ENCODE peak calls at places on chromosomes 5 and 9, in eight cellular contexts. One of them, this sample, is unnamed. For H3K4me1, the result is how much of the 10 kb centered on the place peaks cover.

GRCh38 chr5:55991768-55992486 is 2.8 kb downstream of the IL6ST start:
- DNase-seq in right atrium auricular region: no peak
- DNase-seq in A549: no peak
- DNase-seq in K562: no peak
- DNase-seq in ovary: no peak
- DNase-seq in tibial nerve: no peak
- DNase-seq in right cardiac atrium: no peak
- DNase-seq in body of pancreas: no peak
- DNase-seq in this sample: no peak

GRCh38 chr5:34715711-34716110 is 59.6 kb downstream of the RAI14 start:
- DNase-seq in right atrium auricular region: no peak
- DNase-seq in A549: no peak
- DNase-seq in K562: no peak
- DNase-seq in ovary: no peak
- DNase-seq in tibial nerve: no peak
- DNase-seq in right cardiac atrium: no peak
- DNase-seq in body of pancreas: no peak
- DNase-seq in this sample: no peak

GRCh38 chr5:1643651-1644392 is 120.1 kb upstream of the LPCAT1 start:
- DNase-seq in right atrium auricular region: no peak
- DNase-seq in A549: no peak
- DNase-seq in K562: no peak
- DNase-seq in ovary: no peak
- DNase-seq in tibial nerve: no peak
- DNase-seq in right cardiac atrium: no peak
- DNase-seq in body of pancreas: no peak
- DNase-seq in this sample: no peak

GRCh38 chr5:142618125-142618524 is 67.8 kb downstream of the FGF1 start:
- DNase-seq in right atrium auricular region: no peak
- DNase-seq in A549: no peak
- DNase-seq in K562: no peak
- DNase-seq in ovary: no peak
- DNase-seq in tibial nerve: no peak
- DNase-seq in right cardiac atrium: no peak
- DNase-seq in body of pancreas: no peak
- DNase-seq in this sample: no peak

GRCh38 chr5:179616002-179616594 is 7.4 kb downstream of the HNRNPH1 start:
- DNase-seq in right atrium auricular region: no peak
- DNase-seq in A549: no peak
- DNase-seq in K562: peak
- DNase-seq in ovary: no peak
- DNase-seq in tibial nerve: no peak
- DNase-seq in right cardiac atrium: peak
- DNase-seq in body of pancreas: no peak
- DNase-seq in this sample: no peak

GRCh38 chr5:21919417-21920022 is 933.6 kb downstream of the CDH12 start:
- DNase-seq in right atrium auricular region: no peak
- DNase-seq in A549: peak
- DNase-seq in K562: peak
- DNase-seq in ovary: no peak
- DNase-seq in tibial nerve: no peak
- DNase-seq in right cardiac atrium: no peak
- DNase-seq in body of pancreas: no peak
- DNase-seq in this sample: no peak

GRCh38 chr9:13267743-13268142 is 11.7 kb downstream of the MPDZ start:
- DNase-seq in right atrium auricular region: no peak
- DNase-seq in A549: peak
- DNase-seq in K562: peak
- DNase-seq in ovary: no peak
- DNase-seq in tibial nerve: no peak
- DNase-seq in right cardiac atrium: no peak
- DNase-seq in body of pancreas: no peak
- DNase-seq in this sample: no peak

GRCh38 chr9:92986175-92987110 is 39.1 kb downstream of the FGD3 start:
- DNase-seq in right atrium auricular region: no peak
- DNase-seq in A549: peak
- DNase-seq in K562: peak
- DNase-seq in ovary: no peak
- DNase-seq in tibial nerve: peak
- DNase-seq in right cardiac atrium: no peak
- DNase-seq in body of pancreas: no peak
- DNase-seq in this sample: no peak

GRCh38 chr9:15308511-15308910 is 1.5 kb upstream of the TTC39B start:
- DNase-seq in right atrium auricular region: no peak
- DNase-seq in A549: no peak
- DNase-seq in K562: no peak
- DNase-seq in ovary: no peak
- DNase-seq in tibial nerve: no peak
- DNase-seq in right cardiac atrium: no peak
- DNase-seq in body of pancreas: no peak
- DNase-seq in this sample: no peak

GRCh38 chr5:34580983-34581382 is 75.1 kb upstream of the RAI14 start:
- DNase-seq in right atrium auricular region: no peak
- DNase-seq in A549: no peak
- DNase-seq in K562: no peak
- DNase-seq in ovary: no peak
- DNase-seq in tibial nerve: no peak
- DNase-seq in right cardiac atrium: no peak
- DNase-seq in body of pancreas: no peak
- DNase-seq in this sample: no peak

GRCh38 chr5:153352685-153353219 is 137.7 kb upstream of the GRIA1 start:
- DNase-seq in right atrium auricular region: no peak
- DNase-seq in A549: no peak
- DNase-seq in K562: no peak
- DNase-seq in ovary: no peak
- DNase-seq in tibial nerve: no peak
- DNase-seq in right cardiac atrium: no peak
- DNase-seq in body of pancreas: no peak
- DNase-seq in this sample: no peak

DNA sequence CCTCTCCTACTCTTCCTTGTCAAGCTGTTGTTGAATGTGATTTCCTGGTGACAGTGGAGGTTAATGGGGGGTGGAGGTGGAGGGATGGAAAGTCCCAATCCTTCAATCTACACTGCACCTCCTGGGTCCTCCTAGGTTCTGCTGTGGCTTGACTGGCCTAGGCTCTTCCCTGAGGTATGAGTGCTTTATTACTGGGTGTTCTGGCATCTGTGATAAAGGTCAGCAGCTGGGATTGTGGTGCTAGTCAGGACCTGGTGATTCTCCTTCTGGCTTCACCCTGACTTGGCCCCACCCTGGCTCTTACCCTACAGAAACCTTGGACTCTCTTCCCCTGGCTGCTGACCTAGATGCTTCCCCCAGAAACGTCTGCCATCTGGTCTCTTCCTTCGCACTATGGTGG is 194.3 kb downstream of the ARHGEF28 start:
- DNase-seq in right atrium auricular region: no peak
- DNase-seq in A549: no peak
- DNase-seq in K562: no peak
- DNase-seq in ovary: no peak
- DNase-seq in tibial nerve: no peak
- DNase-seq in right cardiac atrium: no peak
- DNase-seq in body of pancreas: no peak
- DNase-seq in this sample: no peak
- H3K27ac ChIP-seq in right atrium auricular region: no peak
- H3K27ac ChIP-seq in A549: peak
- H3K27ac ChIP-seq in K562: no peak
- H3K27ac ChIP-seq in ovary: no peak
- H3K27ac ChIP-seq in tibial nerve: no peak
- H3K27ac ChIP-seq in right cardiac atrium: no peak
- H3K27ac ChIP-seq in body of pancreas: no peak
- H3K27ac ChIP-seq in this sample: peak

GRCh38 chr5:178114325-178115135 is 1.2 kb downstream of the N4BP3 start:
- DNase-seq in right atrium auricular region: no peak
- DNase-seq in A549: no peak
- DNase-seq in K562: no peak
- DNase-seq in ovary: no peak
- DNase-seq in tibial nerve: no peak
- DNase-seq in right cardiac atrium: no peak
- DNase-seq in body of pancreas: peak
- DNase-seq in this sample: peak
- H3K4me3 ChIP-seq in right atrium auricular region: peak
- H3K4me3 ChIP-seq in A549: peak
- H3K4me3 ChIP-seq in K562: peak
- H3K4me3 ChIP-seq in ovary: no peak
- H3K4me3 ChIP-seq in tibial nerve: no peak
- H3K4me3 ChIP-seq in right cardiac atrium: peak
- H3K4me3 ChIP-seq in body of pancreas: no peak
- H3K4me3 ChIP-seq in this sample: peak

DNA sequence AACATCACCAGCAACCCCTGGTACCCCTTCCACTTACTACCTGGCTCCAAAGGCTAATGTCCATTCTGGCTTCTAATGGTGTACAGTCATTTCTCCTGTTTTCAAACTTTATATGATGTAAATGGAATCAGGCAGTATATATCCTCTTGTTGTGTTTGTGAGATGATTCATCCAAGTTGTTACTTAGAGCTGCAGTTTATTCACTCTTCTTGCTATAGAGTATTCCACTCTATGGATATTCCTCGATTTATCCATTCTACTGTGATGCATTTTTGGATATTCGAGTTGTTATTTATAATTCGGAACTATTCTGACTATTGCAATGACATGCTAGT is 32.4 kb downstream of the IRF1 start:
- DNase-seq in right atrium auricular region: no peak
- DNase-seq in A549: no peak
- DNase-seq in K562: no peak
- DNase-seq in ovary: no peak
- DNase-seq in tibial nerve: no peak
- DNase-seq in right cardiac atrium: no peak
- DNase-seq in body of pancreas: no peak
- DNase-seq in this sample: no peak
- H3K4me1 ChIP-seq in right atrium auricular region: under half
- H3K4me1 ChIP-seq in A549: under half
- H3K4me1 ChIP-seq in K562: under half
- H3K4me1 ChIP-seq in ovary: under half
- H3K4me1 ChIP-seq in tibial nerve: half or more
- H3K4me1 ChIP-seq in right cardiac atrium: under half
- H3K4me1 ChIP-seq in body of pancreas: under half
- H3K4me1 ChIP-seq in this sample: under half

DNA sequence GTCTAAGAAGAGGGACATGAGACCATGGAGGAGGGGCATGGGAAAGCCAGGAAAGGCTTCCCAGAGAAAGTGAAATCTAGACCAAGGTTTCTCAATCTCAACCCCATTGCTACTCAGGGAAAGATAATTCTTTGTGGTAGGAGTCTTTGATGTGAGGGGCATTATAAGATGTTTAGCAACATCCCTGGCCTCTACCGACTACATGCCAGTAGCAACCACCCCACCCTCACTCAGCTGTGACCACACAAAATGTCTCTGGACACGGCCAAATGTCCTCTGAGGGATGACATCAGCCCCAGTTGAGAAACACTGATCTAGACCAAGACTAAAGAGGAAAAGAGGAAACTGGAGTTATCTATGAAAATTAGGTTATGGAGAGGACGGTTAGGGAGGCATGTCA is 298.5 kb upstream of the KIF2A start:
- DNase-seq in right atrium auricular region: no peak
- DNase-seq in A549: no peak
- DNase-seq in K562: no peak
- DNase-seq in ovary: no peak
- DNase-seq in tibial nerve: no peak
- DNase-seq in right cardiac atrium: no peak
- DNase-seq in body of pancreas: no peak
- DNase-seq in this sample: no peak
- H3K27ac ChIP-seq in right atrium auricular region: no peak
- H3K27ac ChIP-seq in A549: no peak
- H3K27ac ChIP-seq in K562: no peak
- H3K27ac ChIP-seq in ovary: no peak
- H3K27ac ChIP-seq in tibial nerve: no peak
- H3K27ac ChIP-seq in right cardiac atrium: no peak
- H3K27ac ChIP-seq in body of pancreas: no peak
- H3K27ac ChIP-seq in this sample: no peak

DNA sequence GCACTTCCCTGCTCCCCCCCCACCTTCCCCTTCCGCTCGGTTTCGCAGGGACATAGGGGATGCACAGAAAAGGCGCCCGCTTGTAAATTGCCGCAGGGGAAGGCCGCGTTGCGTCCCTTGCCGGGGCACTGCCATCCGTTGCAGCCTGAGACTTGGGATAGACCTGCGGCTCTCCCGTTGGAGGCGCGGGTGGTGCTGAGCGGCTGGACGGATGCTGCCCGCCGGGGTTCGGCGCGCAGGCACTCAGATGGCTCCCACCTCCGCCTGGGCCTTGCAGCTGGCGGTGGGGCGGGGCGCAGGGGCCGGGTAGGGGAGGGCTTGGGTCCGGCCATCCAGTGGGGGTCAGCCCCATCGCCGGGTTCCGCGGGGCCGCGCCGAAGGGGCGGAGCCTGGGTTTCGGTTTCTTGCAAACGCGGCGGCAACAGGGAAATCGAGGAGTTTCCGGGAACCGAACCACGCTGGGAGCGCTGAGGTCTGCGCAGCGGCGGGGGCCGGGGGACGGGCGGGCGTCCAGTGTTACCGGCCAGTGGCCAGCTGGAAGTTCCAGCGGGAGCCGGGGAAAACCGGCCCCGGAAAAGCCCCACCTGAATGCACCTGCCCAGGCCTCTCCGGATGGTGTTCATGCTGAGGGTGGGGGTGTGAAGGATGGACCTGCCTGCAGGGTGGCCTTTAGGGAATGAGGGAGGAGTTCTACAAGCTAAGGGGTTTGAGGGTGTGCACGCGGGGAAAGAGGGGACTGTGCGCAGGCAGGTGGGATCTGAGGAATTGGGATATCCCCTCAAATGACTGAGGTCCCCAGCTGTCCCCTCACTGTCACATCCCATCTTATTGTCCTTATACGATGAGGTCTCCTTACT is 6.3 kb upstream of the IRF1 start:
- DNase-seq in right atrium auricular region: peak
- DNase-seq in A549: peak
- DNase-seq in K562: peak
- DNase-seq in ovary: peak
- DNase-seq in tibial nerve: peak
- DNase-seq in right cardiac atrium: peak
- DNase-seq in body of pancreas: peak
- DNase-seq in this sample: peak
- H3K4me3 ChIP-seq in right atrium auricular region: peak
- H3K4me3 ChIP-seq in A549: peak
- H3K4me3 ChIP-seq in K562: peak
- H3K4me3 ChIP-seq in ovary: peak
- H3K4me3 ChIP-seq in tibial nerve: peak
- H3K4me3 ChIP-seq in right cardiac atrium: peak
- H3K4me3 ChIP-seq in body of pancreas: peak
- H3K4me3 ChIP-seq in this sample: peak

DNA sequence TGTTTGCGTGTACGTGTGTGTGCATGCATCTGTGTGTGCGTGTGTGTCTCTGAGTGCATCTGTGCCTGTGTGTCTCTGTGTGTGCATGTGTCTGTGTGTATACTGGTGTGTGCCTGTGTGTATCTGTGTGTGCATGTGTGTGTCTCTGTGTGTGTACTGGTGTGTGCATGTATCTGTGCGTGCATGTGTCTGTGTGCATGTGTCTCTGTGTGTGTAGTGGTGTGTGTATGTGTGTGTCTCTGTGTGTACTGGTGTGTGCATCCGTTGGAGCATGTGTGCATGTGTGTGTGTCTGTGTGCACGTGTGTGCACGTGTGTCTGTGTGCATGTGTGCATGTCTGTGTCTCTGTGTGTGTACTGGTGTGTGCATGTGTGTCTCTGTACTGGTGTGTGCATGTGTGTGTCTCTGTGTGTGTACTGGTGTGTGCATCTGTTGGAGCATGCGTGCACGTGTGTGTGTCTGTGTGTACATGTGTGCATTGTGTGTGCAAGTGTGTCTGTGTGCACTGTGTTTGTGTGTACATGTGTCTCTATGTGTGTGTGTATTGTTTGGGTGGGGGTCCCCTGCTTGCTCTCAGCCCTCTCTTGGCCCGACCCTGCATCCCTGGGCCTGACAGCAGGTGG is 23.8 kb upstream of the NOTCH1 start:
- DNase-seq in right atrium auricular region: no peak
- DNase-seq in A549: no peak
- DNase-seq in K562: no peak
- DNase-seq in ovary: no peak
- DNase-seq in tibial nerve: no peak
- DNase-seq in right cardiac atrium: peak
- DNase-seq in body of pancreas: no peak
- DNase-seq in this sample: peak
- H3K4me1 ChIP-seq in right atrium auricular region: half or more
- H3K4me1 ChIP-seq in A549: half or more
- H3K4me1 ChIP-seq in K562: half or more
- H3K4me1 ChIP-seq in ovary: under half
- H3K4me1 ChIP-seq in tibial nerve: half or more
- H3K4me1 ChIP-seq in right cardiac atrium: under half
- H3K4me1 ChIP-seq in body of pancreas: under half
- H3K4me1 ChIP-seq in this sample: under half

This sample was measured in kidney.